ENCODE peak calls at places on chromosomes 11 and 22, in seven cellular contexts. B is gastrocnemius medialis; V is thoracic aorta; C is testis; N is stomach; Y is IMR-90; L is CD4-positive, CD25-positive, alpha-beta regulatory T cell. G is an unnamed sample.

GRCh38 chr22:42959472-42960145 is 55.3 kb downstream of the PACSIN2 start:
- DNase-seq in C (no peak), Y (peak; percentile 88), N (peak; percentile 78), L (no peak), V (no peak), B (peak; percentile 50), G (peak; percentile 77)

GRCh38 chr11:824942-825341 is 2.8 kb upstream of the CRACR2B start:
- DNase-seq in B (no peak), N (no peak), L (no peak), V (no peak), Y (no peak), C (no peak), G (no peak)

GRCh38 chr11:3123316-3123715 is 41.8 kb downstream of the OSBPL5 start:
- DNase-seq in Y (no peak), C (peak; percentile 85), L (no peak), V (peak; percentile 42), B (peak; percentile 73), N (no peak), G (peak; percentile 86)

GRCh38 chr11:46674463-46675287 is 25.7 kb downstream of the ARHGAP1 start:
- DNase-seq in V (no peak), Y (peak; percentile 18), C (no peak), N (no peak), L (peak; percentile 17), B (peak; percentile 33), G (peak; percentile 38)

GRCh38 chr11:130425156-130425555 is 3.3 kb downstream of the ADAMTS8 start:
- DNase-seq in C (no peak), B (no peak), V (no peak), N (no peak), Y (no peak), L (no peak), G (no peak)

GRCh38 chr22:27046126-27046525 is 388.7 kb downstream of the MIAT start:
- DNase-seq in N (no peak), C (no peak), B (no peak), Y (no peak), V (no peak), L (no peak), G (no peak)

GRCh38 chr11:363948-364761 is 5.1 kb upstream of the B4GALNT4 start:
- DNase-seq in L (peak; percentile 68), B (no peak), V (no peak), Y (no peak), N (peak; percentile 78), C (no peak), G (peak; percentile 65)

GRCh38 chr11:111642521-111642920 is 40.3 kb downstream of the SIK2 start:
- DNase-seq in B (no peak), L (no peak), N (no peak), Y (no peak), V (no peak), C (no peak), G (no peak)

GRCh38 chr22:35355744-35356420 is 25.0 kb upstream of the HMOX1 start:
- DNase-seq in Y (peak; percentile 23), C (no peak), N (no peak), B (no peak), V (no peak), L (no peak), G (no peak)

GRCh38 chr11:26578998-26579635 is 7.1 kb upstream of the MUC15 start:
- DNase-seq in C (no peak), L (no peak), Y (no peak), V (no peak), N (no peak), B (no peak), G (no peak)

GRCh38 chr22:26462971-26463661 is 20.5 kb downstream of the HPS4 start:
- DNase-seq in Y (peak; percentile 19), N (no peak), L (no peak), C (peak; percentile 76), V (no peak), B (no peak), G (peak; percentile 46)

GRCh38 chr11:6022954-6023353 is 7.6 kb downstream of the OR56A1 start:
- DNase-seq in Y (peak; percentile 43), L (peak; percentile 29), B (no peak), V (no peak), C (peak; percentile 29), N (no peak), G (no peak)

GRCh38 chr11:125215951-125216350 is 51.4 kb downstream of the PKNOX2 start:
- DNase-seq in L (no peak), V (no peak), B (no peak), N (no peak), Y (no peak), C (no peak), G (no peak)

GRCh38 chr11:123020968-123021367 is 39.3 kb upstream of the BSX start:
- DNase-seq in L (peak; percentile 29), C (peak; percentile 49), V (no peak), Y (peak; percentile 49), N (no peak), B (no peak), G (no peak)

GRCh38 chr22:31912402-31912733 is 32.0 kb upstream of the YWHAH start:
- DNase-seq in L (no peak), B (no peak), N (no peak), Y (peak; percentile 16), C (no peak), V (no peak), G (no peak)

DNA sequence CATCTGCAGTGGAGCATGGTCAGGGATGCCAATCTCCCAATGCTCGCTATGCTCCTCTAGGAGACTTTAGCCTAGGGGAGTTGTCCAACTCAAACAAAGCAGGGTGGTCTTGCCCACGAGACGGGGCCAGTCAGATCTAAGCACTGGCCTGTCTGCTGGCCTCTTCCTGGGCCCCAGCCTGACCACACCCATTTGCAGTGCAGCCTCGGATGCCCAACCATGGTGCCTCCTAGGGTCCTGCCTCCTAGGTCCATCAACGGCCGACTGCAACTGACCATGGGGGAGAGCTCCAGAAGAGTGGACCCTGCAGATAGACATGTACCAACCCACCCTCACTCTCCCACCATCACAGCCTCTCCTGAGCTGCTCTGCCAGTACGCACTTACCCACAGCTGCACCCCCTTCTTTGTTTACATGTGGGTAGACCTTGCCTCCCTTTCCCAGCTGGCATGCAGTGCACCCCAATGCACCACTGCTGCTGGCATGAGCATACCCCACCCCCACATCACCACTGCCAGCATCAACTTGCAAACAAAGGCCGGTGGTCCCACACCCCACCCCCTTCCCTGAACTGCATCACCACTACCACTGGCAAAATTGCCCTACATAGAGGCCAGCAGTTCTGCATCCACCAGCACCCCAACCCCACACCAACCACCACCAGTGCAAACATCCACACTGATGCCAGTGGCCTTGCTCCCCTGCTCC is 27.6 kb upstream of the ARL14EP start:
- DNase-seq in C (no peak), N (no peak), Y (no peak), L (no peak), V (no peak), B (no peak), G (no peak)
- H3K4me3 ChIP-seq in C (no peak overlapping the region), N (no peak overlapping the region), Y (no peak overlapping the region), L (no peak overlapping the region), V (no peak overlapping the region), B (no peak overlapping the region), G (no peak overlapping the region)

DNA sequence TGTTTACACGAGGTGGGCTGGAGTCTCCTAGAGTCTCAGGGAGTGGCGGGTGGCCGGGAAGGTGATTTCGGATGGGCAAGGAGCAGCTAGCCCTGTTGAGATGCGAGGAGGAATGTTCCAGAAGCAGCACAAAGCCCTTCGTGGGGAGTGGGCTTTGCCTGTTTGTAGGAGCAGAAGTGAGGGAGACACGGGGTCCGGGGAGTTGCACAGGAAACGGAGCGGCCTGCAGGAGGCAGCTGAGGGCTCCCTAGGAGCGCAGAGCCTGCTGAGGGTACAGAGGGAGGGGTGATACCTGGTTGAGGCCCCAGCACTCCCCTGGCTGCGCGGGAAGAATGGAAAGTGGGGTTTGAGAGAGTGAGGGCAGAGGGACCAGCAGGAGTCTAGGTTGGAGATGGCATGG is 847.2 kb downstream of the TBC1D22A start:
- DNase-seq in L (no peak), C (no peak), B (no peak), N (no peak), V (no peak), Y (no peak), G (no peak)
- H3K4me3 ChIP-seq in L (no peak overlapping the region), C (no peak overlapping the region), B (no peak overlapping the region), N (no peak overlapping the region), V (no peak overlapping the region), Y (no peak overlapping the region), G (no peak overlapping the region)

GRCh38 chr11:128506384-128506783 is 81.0 kb downstream of the ETS1 start:
- DNase-seq in B (no peak), N (no peak), C (no peak), Y (no peak), L (no peak), V (no peak), G (no peak)

GRCh38 chr11:128506999-128507591 is 80.3 kb downstream of the ETS1 start:
- DNase-seq in B (peak; percentile 76), N (peak; percentile 81), Y (peak; percentile 96), V (peak; percentile 93), L (no peak), C (peak; percentile 60), G (peak; percentile 96)

GRCh38 chr11:128508785-128509518 is 78.4 kb downstream of the ETS1 start:
- DNase-seq in N (no peak), L (no peak), C (no peak), Y (peak; percentile 86), B (no peak), V (no peak), G (no peak)

GRCh38 chr11:128509990-128510389 is 77.4 kb downstream of the ETS1 start:
- DNase-seq in Y (peak; percentile 79), L (no peak), V (no peak), C (no peak), N (no peak), B (no peak), G (no peak)

DNA sequence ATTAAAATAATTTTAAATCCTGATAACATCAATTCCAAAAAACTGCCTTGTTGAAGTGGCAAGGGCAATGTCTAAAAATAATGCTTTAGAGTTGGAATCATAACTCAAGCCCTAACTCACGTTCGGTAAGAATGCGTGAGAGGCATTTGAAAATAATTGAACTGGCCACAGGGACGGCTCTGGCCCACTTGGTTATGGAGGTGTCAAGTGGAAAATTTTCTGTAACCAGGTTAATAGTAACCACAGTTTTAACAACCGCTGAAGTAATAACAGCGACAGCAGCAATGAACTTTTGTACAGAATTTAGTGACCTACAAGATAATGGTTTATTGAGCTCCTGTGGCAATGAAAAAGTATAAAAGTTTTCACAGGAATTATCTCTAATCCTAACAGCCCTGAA is 79.4 kb downstream of the ETS1 start:
- DNase-seq in Y (no peak), C (no peak), L (no peak), N (no peak), V (no peak), B (no peak), G (no peak)
- H3K4me3 ChIP-seq in Y (no peak overlapping the region), C (no peak overlapping the region), L (peak overlapping the region; percentile 100), N (peak overlapping the region; percentile 20), V (peak overlapping the region; percentile 67), B (peak overlapping the region; percentile 35), G (peak overlapping the region; percentile 41)

GRCh38 chr11:65786786-65787636 is at the start of gene OVOL1:
- DNase-seq in C (peak; percentile 36), V (no peak), L (peak; percentile 27), Y (no peak), B (no peak), N (peak; percentile 88), G (no peak)

GRCh38 chr11:65787649-65788622 is 1.1 kb downstream of the OVOL1 start:
- DNase-seq in N (peak; percentile 42), V (no peak), L (peak; percentile 22), Y (no peak), B (no peak), C (peak; percentile 42), G (no peak)

GRCh38 chr11:65788801-65789200 is 1.9 kb downstream of the OVOL1 start:
- DNase-seq in L (no peak), C (no peak), N (no peak), V (no peak), B (no peak), Y (no peak), G (no peak)

GRCh38 chr11:65785329-65786007 is 1.4 kb upstream of the OVOL1 start:
- DNase-seq in N (no peak), L (no peak), V (no peak), Y (no peak), C (no peak), B (no peak), G (no peak)

GRCh38 chr11:65786008-65786785 is 666 bp upstream of the OVOL1 start:
- DNase-seq in B (no peak), V (no peak), Y (no peak), C (no peak), N (peak; percentile 59), L (peak; percentile 20), G (no peak)
- H3K4me3 ChIP-seq in B (no peak overlapping the region), V (peak overlapping the region; percentile 60), Y (no peak overlapping the region), C (peak overlapping the region; percentile 32), N (peak overlapping the region; percentile 33), L (no peak overlapping the region), G (peak overlapping the region; percentile 40)

G was measured in tibial artery.